ENCODE peak calls at places on chromosomes 1 and 21, in nine cellular contexts. J is heart left ventricle; S is activated CD4-positive, alpha-beta T cell treated with anti-CD3 and anti-CD28 coated beads, Interleukin-2, amount 50 U/mL, for 1 hour; C is DMS79 treated with DMSO at 0.1 percent for 48 hours; T is T-helper 22 cell; G is stimulated activated CD8-positive, alpha-beta memory T cell treated with anti-CD3 and anti-CD28 coated beads, Interleukin-2, amount 100 ng/mL, for 48 hours; V is fibroblast of mammary gland; K is AG08395; R is lower lobe of right lung. W is an unnamed sample.
A peak's percentile ranks its signal among the peaks of the same experiment; 100 is the strongest.

GRCh38 chr1:161285113-161285512 is 24.7 kb downstream of the MPZ start:
- DNase-seq in J (no peak), S (no peak), C (no peak), T (no peak), G (no peak), V (no peak), K (no peak), R (no peak), W (no peak)

GRCh38 chr1:238606896-238607295 is 716.2 kb upstream of the ZP4 start:
- DNase-seq in J (no peak), S (no peak), C (no peak), T (no peak), G (no peak), V (peak; percentile 56), K (no peak), R (no peak), W (no peak)

GRCh38 chr1:203291201-203292096 is 13.9 kb upstream of the BTG2 start:
- DNase-seq in J (no peak), S (no peak), C (no peak), T (no peak), G (no peak), V (no peak), K (peak; percentile 33), R (no peak), W (no peak)

GRCh38 chr1:41954533-41954944 is 35.8 kb upstream of the HIVEP3 start:
- DNase-seq in J (no peak), S (no peak), C (no peak), T (no peak), G (no peak), V (peak; percentile 70), K (no peak), R (no peak), W (no peak)

GRCh38 chr1:27528701-27529637 is 39.0 kb upstream of the WASF2 start:
- DNase-seq in J (peak; percentile 83), S (no peak), C (peak; percentile 95), T (no peak), G (no peak), V (peak; percentile 84), K (peak; percentile 72), R (no peak), W (peak; percentile 84)

GRCh38 chr1:109371271-109371739 is 26.4 kb downstream of the SORT1 start:
- DNase-seq in J (no peak), S (no peak), C (no peak), T (no peak), G (no peak), V (peak; percentile 63), K (peak; percentile 73), R (no peak), W (peak; percentile 31)

GRCh38 chr1:49102752-49103151 is 326.1 kb upstream of the BEND5 start:
- DNase-seq in J (no peak), S (no peak), C (no peak), T (no peak), G (no peak), V (peak; percentile 58), K (peak; percentile 80), R (no peak), W (no peak)

GRCh38 chr1:169868978-169869377 is 24.7 kb downstream of the SCYL3 start:
- DNase-seq in J (no peak), S (no peak), C (no peak), T (no peak), G (no peak), V (no peak), K (no peak), R (no peak), W (no peak)

GRCh38 chr1:25889470-25889869 is 14.0 kb upstream of the PAQR7 start:
- DNase-seq in J (no peak), S (no peak), C (peak; percentile 24), T (no peak), G (no peak), V (peak; percentile 16), K (no peak), R (no peak), W (peak; percentile 7)

GRCh38 chr1:147163019-147163418 is 9.3 kb downstream of the PRKAB2 start:
- DNase-seq in J (no peak), S (no peak), C (no peak), T (no peak), G (no peak), V (no peak), K (no peak), R (no peak), W (no peak)

GRCh38 chr1:109298666-109299086 is 8.1 kb downstream of the MYBPHL start:
- DNase-seq in J (peak; percentile 63), S (no peak), C (no peak), T (no peak), G (no peak), V (peak; percentile 37), K (peak; percentile 51), R (peak; percentile 70), W (peak; percentile 75)

GRCh38 chr1:3355894-3356826 is 98.3 kb upstream of the ARHGEF16 start:
- DNase-seq in J (no peak), S (no peak), C (no peak), T (no peak), G (no peak), V (no peak), K (no peak), R (no peak), W (no peak)

GRCh38 chr1:49229555-49229954 is 452.9 kb upstream of the BEND5 start:
- DNase-seq in J (no peak), S (no peak), C (no peak), T (no peak), G (no peak), V (no peak), K (no peak), R (no peak), W (no peak)

GRCh38 chr1:9700340-9700739 is 48.8 kb downstream of the PIK3CD start:
- DNase-seq in J (no peak), S (no peak), C (no peak), T (no peak), G (no peak), V (peak; percentile 92), K (peak; percentile 85), R (no peak), W (no peak)

GRCh38 chr21:16061194-16061593 is 331.4 kb downstream of the USP25 start:
- DNase-seq in J (no peak), S (no peak), C (no peak), T (no peak), G (no peak), V (no peak), K (no peak), R (no peak), W (no peak)

GRCh38 chr1:2629627-2630497 is 3.0 kb downstream of the MMEL1 start:
- DNase-seq in J (no peak), S (no peak), C (no peak), T (no peak), G (no peak), V (no peak), K (no peak), R (no peak), W (no peak)

GRCh38 chr1:108692724-108693655 is 880 bp downstream of the PRPF38B start:
- DNase-seq in J (no peak), S (peak; percentile 69), C (peak; percentile 59), T (peak; percentile 80), G (peak; percentile 40), V (peak; percentile 79), K (peak; percentile 61), R (peak; percentile 52), W (no peak)

GRCh38 chr1:226309398-226310122 is 596 bp upstream of the LIN9 start:
- DNase-seq in J (peak; percentile 23), S (no peak), C (peak; percentile 76), T (no peak), G (no peak), V (peak; percentile 21), K (peak; percentile 20), R (peak; percentile 46), W (no peak)

GRCh38 chr1:245512181-245512888 is 357.6 kb downstream of the KIF26B start:
- DNase-seq in J (no peak), S (no peak), C (peak; percentile 49), T (no peak), G (no peak), V (peak; percentile 31), K (peak; percentile 24), R (no peak), W (no peak)

GRCh38 chr1:110338200-110339039 is 757 bp upstream of the RBM15 start:
- DNase-seq in J (peak; percentile 95), S (peak; percentile 93), C (peak; percentile 100), T (peak; percentile 91), G (peak; percentile 89), V (peak; percentile 100), K (peak; percentile 99), R (peak; percentile 96), W (peak; percentile 94)

GRCh38 chr1:245880754-245881403 is 626.2 kb downstream of the SMYD3 start:
- DNase-seq in J (no peak), S (no peak), C (no peak), T (no peak), G (no peak), V (peak; percentile 73), K (peak; percentile 72), R (no peak), W (no peak)

W was measured in left cardiac atrium.